ENCODE peak calls at places on chromosome 5, in ten cellular contexts. B is activated naive CD8-positive, alpha-beta T cell treated with anti-CD3 and anti-CD28 coated beads, Interleukin-2, amount 50 U/mL, for 24 hours; N is ecto neural progenitor cell; R is heart left ventricle; M is Ammon's horn; S is AG20443; X is HTR-8/SVneo; Y is COR-L47; T is hepatic stellate cell; I is Caco-2. U is an unnamed sample.
A peak's percentile ranks its signal among the peaks of the same experiment; 100 is the strongest.

GRCh38 chr5:180170111-180170809 is 38.8 kb downstream of the RASGEF1C start:
- DNase-seq in B (no peak), N (peak; percentile 53), R (no peak), M (peak; percentile 93), S (peak; percentile 11), X (no peak), Y (no peak), T (no peak), I (no peak), U (no peak)

GRCh38 chr5:169581580-169582227 is 1.9 kb upstream of the SPDL1 start:
- DNase-seq in B (peak; percentile 75), N (peak; percentile 52), R (no peak), M (peak; percentile 76), S (peak; percentile 61), X (peak; percentile 43), Y (no peak), T (peak; percentile 24), I (peak; percentile 56), U (peak; percentile 75)

GRCh38 chr5:21823076-21823574 is 1030.0 kb downstream of the CDH12 start:
- DNase-seq in B (no peak), N (no peak), R (no peak), M (no peak), S (no peak), X (no peak), Y (no peak), T (no peak), I (no peak), U (no peak)

GRCh38 chr5:64210866-64211265 is 45.2 kb downstream of the RNF180 start:
- DNase-seq in B (no peak), N (no peak), R (no peak), M (peak; percentile 39), S (peak; percentile 79), X (peak; percentile 14), Y (no peak), T (peak; percentile 37), I (no peak), U (no peak)

GRCh38 chr5:17436345-17436744 is 61.7 kb upstream of the TAF11L2 start:
- DNase-seq in B (no peak), N (no peak), R (no peak), M (peak; percentile 41), S (no peak), X (no peak), Y (no peak), T (no peak), I (no peak), U (no peak)

GRCh38 chr5:59380350-59380951 is 513.1 kb downstream of the PDE4D start:
- DNase-seq in B (peak; percentile 22), N (no peak), R (no peak), M (peak; percentile 64), S (peak; percentile 44), X (peak; percentile 62), Y (peak; percentile 35), T (peak; percentile 1), I (no peak), U (peak; percentile 77)

GRCh38 chr5:80541392-80541791 is 28.7 kb downstream of the ANKRD34B start:
- DNase-seq in B (no peak), N (no peak), R (no peak), M (no peak), S (no peak), X (no peak), Y (no peak), T (no peak), I (no peak), U (no peak)

GRCh38 chr5:124000558-124000957 is 488.6 kb downstream of the CSNK1G3 start:
- DNase-seq in B (no peak), N (no peak), R (no peak), M (no peak), S (no peak), X (no peak), Y (no peak), T (no peak), I (no peak), U (peak; percentile 11)

GRCh38 chr5:42749020-42749419 is 7.6 kb upstream of the CCDC152 start:
- DNase-seq in B (no peak), N (no peak), R (no peak), M (no peak), S (no peak), X (no peak), Y (no peak), T (no peak), I (no peak), U (no peak)

GRCh38 chr5:60101561-60101960 is 208.0 kb upstream of the PDE4D start:
- DNase-seq in B (no peak), N (no peak), R (no peak), M (no peak), S (no peak), X (no peak), Y (no peak), T (no peak), I (no peak), U (no peak)

GRCh38 chr5:168531191-168531590 is 2.1 kb downstream of the FBLL1 start:
- DNase-seq in B (no peak), N (no peak), R (no peak), M (no peak), S (no peak), X (no peak), Y (no peak), T (no peak), I (no peak), U (no peak)

GRCh38 chr5:173472164-173472563 is 143.9 kb upstream of the STC2 start:
- DNase-seq in B (no peak), N (no peak), R (peak; percentile 75), M (peak; percentile 98), S (peak; percentile 82), X (peak; percentile 60), Y (peak; percentile 12), T (peak; percentile 60), I (no peak), U (peak; percentile 76)

GRCh38 chr5:145834554-145834916 is 607 bp downstream of the PRELID2 start:
- DNase-seq in B (no peak), N (no peak), R (no peak), M (no peak), S (no peak), X (no peak), Y (no peak), T (no peak), I (no peak), U (no peak)

GRCh38 chr5:61052870-61053269 is 107.9 kb downstream of the NDUFAF2 start:
- DNase-seq in B (no peak), N (no peak), R (no peak), M (no peak), S (peak; percentile 14), X (peak; percentile 41), Y (no peak), T (peak; percentile 14), I (no peak), U (no peak)